ENCODE peak calls at places on chromosomes 2 and 18, in five cellular contexts. V is uterus, T is H4, K is SK-N-DZ, Q is islet precursor cell. D is an unnamed sample.

GRCh38 chr2:191230174-191230573 is 15.0 kb upstream of the MYO1B start:
- DNase-seq in T (peak), K (no peak), Q (peak), V (no peak), D (no peak)

GRCh38 chr2:46200100-46200690 is 97.0 kb upstream of the EPAS1 start:
- DNase-seq in T (no peak), V (no peak), K (no peak), Q (no peak), D (no peak)

GRCh38 chr2:210445116-210445707 is 31.3 kb downstream of the LANCL1 start:
- DNase-seq in K (peak), T (peak), Q (no peak), V (no peak), D (no peak)

GRCh38 chr2:12685145-12685544 is 31.6 kb upstream of the TRIB2 start:
- DNase-seq in T (no peak), Q (no peak), K (peak), V (no peak), D (no peak)

GRCh38 chr2:176583530-176584101 is 314.4 kb downstream of the MTX2 start:
- DNase-seq in K (no peak), T (peak), Q (peak), V (no peak), D (no peak)

GRCh38 chr2:20452551-20452950 is 5.7 kb downstream of the RHOB start:
- DNase-seq in T (no peak), K (no peak), Q (peak), V (peak), D (peak)

GRCh38 chr18:21851327-21851961 is 110.9 kb downstream of the MIB1 start:
- DNase-seq in T (no peak), Q (no peak), K (no peak), V (no peak), D (no peak)

GRCh38 chr2:37583402-37583801 is 88.0 kb downstream of the CDC42EP3 start:
- DNase-seq in T (no peak), Q (no peak), K (no peak), V (no peak), D (no peak)

GRCh38 chr2:157800838-157801495 is 75.2 kb downstream of the ACVR1 start:
- DNase-seq in Q (no peak), V (no peak), T (no peak), K (no peak), D (no peak)

GRCh38 chr18:58887613-58887963 is 22.9 kb downstream of the ZNF532 start:
- DNase-seq in T (peak), K (no peak), Q (peak), V (peak), D (peak)

GRCh38 chr2:197152451-197153228 is 157.9 kb downstream of the ANKRD44 start:
- DNase-seq in K (no peak), T (no peak), Q (no peak), V (no peak), D (no peak)

GRCh38 chr2:7018767-7019166 is 101.6 kb downstream of the RNF144A start:
- DNase-seq in Q (no peak), T (no peak), K (no peak), V (no peak), D (no peak)

GRCh38 chr18:76348267-76349066 is 146.6 kb downstream of the ZNF516 start:
- DNase-seq in T (no peak), Q (peak), V (no peak), K (peak), D (no peak)

GRCh38 chr2:83578405-83578804 is 880.7 kb downstream of the SUCLG1 start:
- DNase-seq in V (no peak), T (no peak), K (no peak), Q (no peak), D (no peak)

GRCh38 chr2:160956243-160956802 is 203.9 kb upstream of the TANK start:
- DNase-seq in T (no peak), V (peak), Q (peak), K (no peak), D (no peak)

GRCh38 chr2:126933707-126934106 is 35.0 kb downstream of the TEX51 start:
- DNase-seq in V (no peak), Q (no peak), K (no peak), T (no peak), D (no peak)

GRCh38 chr18:48339692-48340091 is 69.5 kb downstream of the ZBTB7C start:
- DNase-seq in Q (no peak), K (no peak), V (no peak), T (no peak), D (no peak)

GRCh38 chr2:158894078-158894477 is 74.4 kb upstream of the TANC1 start:
- DNase-seq in K (no peak), T (no peak), V (no peak), Q (no peak), D (no peak)

GRCh38 chr2:180324191-180324590 is 317.1 kb upstream of the CWC22 start:
- DNase-seq in V (no peak), T (no peak), K (no peak), Q (no peak), D (no peak)

GRCh38 chr2:38443021-38443541 is 66.0 kb upstream of the ATL2 start:
- DNase-seq in K (peak), V (peak), Q (peak), T (peak), D (peak)

GRCh38 chr2:239910851-239911629 is 114.1 kb downstream of the NDUFA10 start:
- DNase-seq in Q (peak), T (no peak), V (no peak), K (no peak), D (no peak)

GRCh38 chr2:219675206-219675605 is 47.8 kb downstream of the SLC4A3 start:
- DNase-seq in K (no peak), T (no peak), Q (peak), V (no peak), D (no peak)

GRCh38 chr18:74963820-74964446 is 245.0 kb downstream of the PTGR3 start:
- DNase-seq in V (no peak), Q (peak), T (peak), K (peak), D (peak)

D was measured in ELF-1.